ENCODE peak calls at places on chromosomes 1 and 21, in six cellular contexts. U is H1, P is HCT116, Q is K562, C is GM12878, V is HepG2. Z is an unnamed sample. For H3K4me1, the result is how much of the 10 kb centered on the place peaks cover.

GRCh38 chr1:167862432-167863076 is 51.4 kb downstream of the ADCY10 start:
- DNase-seq in C (no peak), Q (no peak), U (no peak), P (no peak), V (no peak), Z (no peak)

GRCh38 chr1:214187152-214187900 is 93.6 kb upstream of the SMYD2 start:
- DNase-seq in U (no peak), P (no peak), V (no peak), Q (no peak), C (no peak), Z (peak)

GRCh38 chr1:25080294-25081209 is 150.5 kb upstream of the RUNX3 start:
- DNase-seq in V (no peak), P (peak), C (no peak), Q (peak), U (no peak), Z (no peak)

GRCh38 chr1:209076688-209077087 is 506.8 kb upstream of the CAMK1G start:
- DNase-seq in C (no peak), P (peak), Q (no peak), V (no peak), U (peak), Z (no peak)

GRCh38 chr1:38015978-38016640 is 3.6 kb downstream of the UTP11 start:
- DNase-seq in C (no peak), V (no peak), U (no peak), P (no peak), Q (no peak), Z (no peak)

GRCh38 chr1:66367369-66367768 is 166.6 kb upstream of the SGIP1 start:
- DNase-seq in U (no peak), V (no peak), Q (no peak), C (no peak), P (no peak), Z (no peak)

GRCh38 chr1:10635992-10636391 is 160.5 kb downstream of the CASZ1 start:
- DNase-seq in C (no peak), V (no peak), Q (no peak), U (no peak), P (no peak), Z (no peak)

GRCh38 chr1:55912438-55912837 is 666.9 kb downstream of the PLPP3 start:
- DNase-seq in U (no peak), P (no peak), Q (no peak), V (no peak), C (no peak), Z (no peak)

GRCh38 chr1:47474278-47475193 is 36.7 kb downstream of the FOXD2 start:
- DNase-seq in U (no peak), C (no peak), V (no peak), Q (no peak), P (no peak), Z (peak)

GRCh38 chr1:204450461-204451257 is 39.0 kb upstream of the PPP1R15B start:
- DNase-seq in U (no peak), C (no peak), V (no peak), P (no peak), Q (peak), Z (no peak)

GRCh38 chr1:209567788-209568187 is 15.7 kb upstream of the CAMK1G start:
- DNase-seq in V (no peak), C (no peak), Q (no peak), P (no peak), U (no peak), Z (no peak)

GRCh38 chr1:82154231-82154630 is 353.5 kb downstream of the ADGRL2 start:
- DNase-seq in P (no peak), C (no peak), U (no peak), V (no peak), Q (no peak), Z (peak)

GRCh38 chr1:82152356-82153281 is 351.9 kb downstream of the ADGRL2 start:
- DNase-seq in U (no peak), P (no peak), V (no peak), Q (no peak), C (peak), Z (no peak)

DNA sequence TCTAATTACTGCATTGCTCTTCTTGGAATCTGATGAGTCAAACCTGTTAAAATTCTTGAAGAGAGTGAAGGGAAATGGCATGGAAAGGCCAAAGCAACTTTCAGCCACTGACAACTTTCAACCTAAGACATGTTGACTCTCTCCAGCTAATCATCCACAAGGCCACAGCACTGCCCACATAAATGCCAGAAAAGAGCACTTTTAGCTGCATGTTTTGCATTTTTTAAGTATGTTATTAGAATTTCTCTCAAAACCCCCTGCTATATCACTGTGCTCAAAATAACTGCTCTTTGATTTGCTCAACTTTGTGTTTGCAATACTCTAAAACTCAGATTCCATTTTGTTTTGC is 352.5 kb downstream of the ADGRL2 start:
- DNase-seq in Q (no peak), U (no peak), C (no peak), V (no peak), P (no peak), Z (no peak)
- H3K4me1 ChIP-seq in Q (under half), U (under half), C (under half), V (under half), P (under half), Z (under half)

DNA sequence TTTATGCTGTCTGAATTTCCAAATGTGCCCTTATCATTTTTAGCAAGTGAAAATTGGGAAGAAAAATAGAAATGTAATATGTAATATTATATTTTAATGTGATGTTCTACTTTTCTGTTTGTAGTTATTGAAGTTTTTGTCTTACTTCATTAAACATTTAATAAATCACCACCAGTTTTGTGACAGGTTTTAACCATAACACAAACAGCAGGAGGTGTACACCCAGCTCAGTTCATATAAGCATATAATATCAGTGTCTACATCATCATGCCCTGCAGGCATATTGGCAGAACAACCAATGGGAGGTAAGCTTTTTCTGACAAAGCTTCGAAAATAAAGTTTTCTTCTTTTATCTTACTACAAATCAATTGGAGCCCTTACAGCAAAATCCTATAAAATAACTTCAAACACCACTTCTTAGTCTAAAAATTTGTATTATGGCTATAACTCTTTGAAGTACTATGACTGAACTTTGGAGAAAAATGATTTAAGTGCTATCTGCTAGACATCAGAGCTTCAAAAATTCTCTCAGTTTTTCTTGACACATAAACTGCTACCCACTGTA is 236.7 kb downstream of the BARHL2 start:
- DNase-seq in U (no peak), Q (no peak), C (no peak), V (no peak), P (no peak), Z (no peak)
- TF ChIP-seq ZNF274 in U (no peak), Q (no peak), C (no peak), V (no peak), P (no peak), Z (no peak)

GRCh38 chr21:44950016-44950326 is 10.1 kb downstream of the SLX9 start:
- DNase-seq in Q (no peak), P (no peak), U (no peak), V (no peak), C (no peak), Z (no peak)
- H3K4me1 ChIP-seq in Q (half or more), P (under half), U (under half), V (under half), C (under half), Z (under half)

GRCh38 chr1:77536813-77537212 is 145.6 kb downstream of the ZZZ3 start:
- DNase-seq in P (peak), Q (no peak), V (no peak), U (no peak), C (no peak), Z (no peak)
- TF ChIP-seq ZNF274 in P (no peak), Q (no peak), V (no peak), U (no peak), C (no peak), Z (no peak)

DNA sequence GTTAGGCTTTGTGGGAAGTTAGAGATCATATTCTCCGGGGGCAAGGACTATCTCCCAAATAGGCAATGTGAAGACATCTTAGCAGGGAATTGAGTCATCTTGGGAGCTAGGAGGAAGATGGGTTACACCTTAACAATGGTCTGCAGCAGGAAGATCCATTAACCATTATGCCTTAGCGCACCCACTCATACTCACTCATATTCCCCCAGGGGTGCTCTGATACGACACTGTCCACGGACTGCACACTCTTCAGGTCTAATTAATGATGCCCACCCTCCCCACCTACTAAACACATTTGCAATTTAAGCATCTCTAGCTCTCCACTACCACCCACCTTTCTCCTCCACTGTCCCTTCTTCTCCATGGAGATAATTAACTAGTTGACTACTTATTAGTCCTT is 857 bp upstream of the AK5 start:
- DNase-seq in V (no peak), Q (no peak), P (no peak), C (no peak), U (no peak), Z (no peak)
- H3K4me1 ChIP-seq in V (under half), Q (under half), P (under half), C (under half), U (under half), Z (under half)

Z was measured in NT2/D1.